ENCODE peak calls at places on chromosomes 4 and X, in five cellular contexts. C is NCI-H2081, Y is NCI-H460, B is tibial artery, G is transverse colon. O is an unnamed sample.
A peak's percentile ranks its signal among the peaks of the same experiment; 100 is the strongest.

GRCh38 chrX:112798736-112799135 is 41.9 kb downstream of the AMOT start:
- DNase-seq in C (no peak), G (no peak), Y (no peak), B (no peak), O (no peak)

GRCh38 chr4:165540206-165540865 is 161.5 kb downstream of the CPE start:
- DNase-seq in B (no peak), G (no peak), C (no peak), Y (no peak), O (no peak)

GRCh38 chrX:71214604-71215334 is 8.3 kb upstream of the GJB1 start:
- DNase-seq in G (peak; percentile 85), C (peak; percentile 70), Y (no peak), B (no peak), O (no peak)

GRCh38 chr4:123871351-123871750 is 474.8 kb downstream of the SPRY1 start:
- DNase-seq in G (no peak), B (no peak), Y (no peak), C (no peak), O (no peak)

GRCh38 chrX:140050906-140051305 is 85.6 kb upstream of the CXorf66 start:
- DNase-seq in B (no peak), C (no peak), Y (peak; percentile 11), G (no peak), O (no peak)

GRCh38 chrX:154325541-154325940 is 29.9 kb downstream of the TKTL1 start:
- DNase-seq in Y (no peak), G (no peak), C (no peak), B (no peak), O (no peak)

GRCh38 chrX:143623657-143624056 is 12.2 kb downstream of the SLITRK4 start:
- DNase-seq in B (no peak), Y (no peak), C (no peak), G (no peak), O (no peak)

GRCh38 chr4:141905751-141906150 is 269.4 kb downstream of the IL15 start:
- DNase-seq in B (no peak), Y (no peak), G (no peak), C (no peak), O (no peak)

GRCh38 chr4:83284161-83285021 is at the start of gene COQ2:
- DNase-seq in Y (peak; percentile 87), G (peak; percentile 97), B (peak; percentile 95), C (peak; percentile 89), O (peak; percentile 73)

GRCh38 chrX:40380649-40381488 is 199.9 kb upstream of the ATP6AP2 start:
- DNase-seq in B (no peak), Y (no peak), G (no peak), C (peak; percentile 61), O (no peak)

GRCh38 chr4:48902266-48902665 is 4.3 kb downstream of the OCIAD2 start:
- DNase-seq in Y (no peak), G (peak; percentile 36), B (no peak), C (peak; percentile 30), O (peak; percentile 43)

GRCh38 chrX:100687546-100687945 is 43.5 kb downstream of the SRPX2 start:
- DNase-seq in G (no peak), B (no peak), C (no peak), Y (no peak), O (no peak)

GRCh38 chrX:68684919-68685304 is 37.4 kb downstream of the STARD8 start:
- DNase-seq in Y (no peak), G (no peak), B (no peak), C (no peak), O (no peak)

GRCh38 chr4:40316333-40316781 is 18.8 kb upstream of the CHRNA9 start:
- DNase-seq in C (no peak), B (no peak), Y (peak; percentile 76), G (no peak), O (no peak)

GRCh38 chr4:141759796-141760425 is 123.5 kb downstream of the IL15 start:
- DNase-seq in B (no peak), C (no peak), G (no peak), Y (no peak), O (no peak)

GRCh38 chr4:57131849-57132745 is 21.9 kb upstream of the IGFBP7 start:
- DNase-seq in G (no peak), C (peak; percentile 90), Y (no peak), B (no peak), O (no peak)

GRCh38 chr4:173169178-173169427 is 492 bp downstream of the GALNT7 start:
- DNase-seq in Y (no peak), C (no peak), G (no peak), B (no peak), O (no peak)

GRCh38 chr4:8468746-8469535 is 28.4 kb downstream of the TRMT44 start:
- DNase-seq in C (peak; percentile 50), G (peak; percentile 55), B (no peak), Y (peak; percentile 17), O (peak; percentile 3)

GRCh38 chrX:37883196-37883595 is 35.8 kb upstream of the DYNLT3 start:
- DNase-seq in Y (no peak), B (no peak), C (no peak), G (no peak), O (no peak)

GRCh38 chr4:98469776-98470175 is 188.6 kb downstream of the TSPAN5 start:
- DNase-seq in Y (no peak), G (no peak), C (no peak), B (no peak), O (no peak)

GRCh38 chr4:73765296-73765695 is 24.9 kb downstream of the CXCL8 start:
- DNase-seq in C (no peak), Y (no peak), B (no peak), G (no peak), O (no peak)

GRCh38 chrX:110135618-110136017 is 132.7 kb downstream of the TMEM164 start:
- DNase-seq in Y (no peak), G (no peak), B (no peak), C (no peak), O (no peak)

GRCh38 chrX:134718329-134719317 is 60.4 kb upstream of the PLAC1 start:
- DNase-seq in Y (peak; percentile 36), G (no peak), B (peak; percentile 42), C (no peak), O (no peak)

GRCh38 chr4:26248647-26249046 is 72.2 kb upstream of the RBPJ start:
- DNase-seq in Y (no peak), B (no peak), C (peak; percentile 77), G (peak; percentile 21), O (no peak)